ENCODE peak calls at places on chromosomes 12 and 14, in eight cellular contexts. U is GM23338, H is PC-3, V is hepatocyte, F is SK-N-SH, Q is HCT116, W is OCI-LY7, M is MM.1S. O is an unnamed sample.

GRCh38 chr12:105880824-105881388 is 257.8 kb downstream of the NUAK1 start:
- DNase-seq in U (no peak), H (no peak), V (no peak), F (no peak), Q (no peak), W (no peak), M (no peak), O (no peak)

GRCh38 chr12:57756406-57757341 is 1.8 kb downstream of the MARCHF9 start:
- DNase-seq in U (peak; percentile 89), H (no peak), V (peak; percentile 75), F (peak; percentile 82), Q (no peak), W (peak; percentile 85), M (peak; percentile 63), O (no peak)

GRCh38 chr12:14936224-14936861 is 2.0 kb downstream of the ERP27 start:
- DNase-seq in U (peak; percentile 82), H (no peak), V (no peak), F (no peak), Q (no peak), W (no peak), M (no peak), O (peak; percentile 11)

GRCh38 chr14:104383931-104384775 is 195.4 kb upstream of the C14orf180 start:
- DNase-seq in U (no peak), H (no peak), V (no peak), F (peak; percentile 88), Q (no peak), W (no peak), M (no peak), O (no peak)

GRCh38 chr14:90519262-90519920 is 122.6 kb downstream of the CALM1 start:
- DNase-seq in U (no peak), H (no peak), V (no peak), F (no peak), Q (no peak), W (no peak), M (no peak), O (no peak)

GRCh38 chr12:43676183-43676813 is 82.3 kb downstream of the PUS7L start:
- DNase-seq in U (peak; percentile 60), H (peak; percentile 60), V (peak; percentile 8), F (peak; percentile 41), Q (peak; percentile 46), W (peak; percentile 34), M (peak; percentile 27), O (peak; percentile 24)

GRCh38 chr14:29810657-29811056 is 117.0 kb downstream of the PRKD1 start:
- DNase-seq in U (no peak), H (peak; percentile 22), V (no peak), F (no peak), Q (no peak), W (no peak), M (no peak), O (peak; percentile 26)

GRCh38 chr12:121791671-121792496 is 1.6 kb downstream of the RHOF start:
- DNase-seq in U (no peak), H (peak; percentile 96), V (peak; percentile 76), F (no peak), Q (no peak), W (no peak), M (no peak), O (no peak)

GRCh38 chr14:23829736-23830474 is 123.7 kb upstream of the DHRS4 start:
- DNase-seq in U (no peak), H (peak; percentile 96), V (peak; percentile 62), F (no peak), Q (peak; percentile 93), W (no peak), M (no peak), O (peak; percentile 96)

DNA sequence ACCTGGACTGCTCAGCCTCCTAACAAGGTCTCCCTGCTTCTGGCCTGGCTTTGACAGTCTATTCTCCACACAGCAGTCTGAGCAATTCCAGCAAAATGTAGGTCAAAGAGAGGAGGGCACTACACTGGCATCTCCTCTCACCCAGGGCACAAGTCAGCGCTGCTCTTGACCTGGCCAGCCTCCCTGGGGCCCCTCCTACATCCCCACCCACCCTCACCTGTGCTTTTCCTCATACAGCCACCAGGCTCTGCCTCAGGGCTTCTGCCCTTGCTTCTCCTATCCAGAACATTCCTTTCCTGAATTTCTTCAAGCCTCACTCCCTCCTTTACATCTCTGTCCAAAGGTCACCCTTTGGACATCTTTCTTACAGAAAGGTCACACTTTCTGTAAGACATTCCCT is 33.7 kb downstream of the GALNT4 start:
- DNase-seq in U (no peak), H (no peak), V (no peak), F (no peak), Q (no peak), W (no peak), M (no peak), O (no peak)
- H3K9me2 ChIP-seq in U (no peaks in the 10 kb centered on the region), H (no peaks in the 10 kb centered on the region), V (no peaks in the 10 kb centered on the region), F (no peaks in the 10 kb centered on the region), Q (no peaks in the 10 kb centered on the region), W (no peaks in the 10 kb centered on the region), M (no peaks in the 10 kb centered on the region), O (no peaks in the 10 kb centered on the region)

DNA sequence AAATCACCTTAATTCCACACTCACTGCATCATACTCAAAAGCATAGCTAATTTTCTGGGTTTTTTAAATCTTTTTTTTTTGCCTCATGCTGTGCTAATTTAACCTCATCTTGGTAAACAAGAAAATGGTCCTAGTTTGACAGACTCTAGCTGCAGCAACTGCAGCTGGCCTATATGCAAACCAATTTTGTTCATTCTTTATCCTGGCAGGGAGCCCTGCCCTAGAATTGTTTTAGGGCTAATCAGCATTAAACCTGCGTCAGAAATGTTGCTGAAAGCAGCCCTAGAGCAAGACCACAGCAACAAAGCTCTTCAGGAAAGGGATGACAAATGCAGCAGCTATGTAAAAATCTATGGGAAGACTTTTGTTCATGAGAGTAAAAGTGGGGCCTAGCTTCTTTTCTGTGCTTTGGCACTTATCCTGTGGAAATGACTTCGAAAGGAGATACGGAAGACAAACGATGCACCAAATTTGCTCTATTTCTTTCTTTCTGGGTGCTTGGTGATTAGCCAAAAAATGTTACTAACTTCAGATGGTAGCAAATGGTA is 72.2 kb downstream of the DENND5B start:
- DNase-seq in U (peak; percentile 78), H (peak; percentile 95), V (peak; percentile 58), F (peak; percentile 43), Q (peak; percentile 85), W (peak; percentile 33), M (no peak), O (peak; percentile 99)
- TF ChIP-seq EZH2phosphoT487 in U (no peak), H (no peak), V (no peak), F (no peak), Q (no peak), W (no peak), M (no peak), O (no peak)

GRCh38 chr14:60722836-60723217 is 1.3 kb downstream of the SIX4 start:
- DNase-seq in U (peak; percentile 77), H (no peak), V (peak; percentile 56), F (no peak), Q (no peak), W (no peak), M (no peak), O (peak; percentile 54)

GRCh38 chr14:60721331-60722162 is 2.6 kb downstream of the SIX4 start:
- DNase-seq in U (peak; percentile 89), H (peak; percentile 85), V (peak; percentile 68), F (peak; percentile 77), Q (peak; percentile 54), W (peak; percentile 11), M (no peak), O (peak; percentile 71)

GRCh38 chr14:60722163-60722835 is 1.9 kb downstream of the SIX4 start:
- DNase-seq in U (peak; percentile 88), H (peak; percentile 83), V (peak; percentile 61), F (peak; percentile 58), Q (no peak), W (peak; percentile 58), M (peak; percentile 27), O (peak; percentile 80)

GRCh38 chr14:60720962-60721330 is 3.2 kb downstream of the SIX4 start:
- DNase-seq in U (no peak), H (no peak), V (no peak), F (no peak), Q (no peak), W (no peak), M (no peak), O (no peak)

DNA sequence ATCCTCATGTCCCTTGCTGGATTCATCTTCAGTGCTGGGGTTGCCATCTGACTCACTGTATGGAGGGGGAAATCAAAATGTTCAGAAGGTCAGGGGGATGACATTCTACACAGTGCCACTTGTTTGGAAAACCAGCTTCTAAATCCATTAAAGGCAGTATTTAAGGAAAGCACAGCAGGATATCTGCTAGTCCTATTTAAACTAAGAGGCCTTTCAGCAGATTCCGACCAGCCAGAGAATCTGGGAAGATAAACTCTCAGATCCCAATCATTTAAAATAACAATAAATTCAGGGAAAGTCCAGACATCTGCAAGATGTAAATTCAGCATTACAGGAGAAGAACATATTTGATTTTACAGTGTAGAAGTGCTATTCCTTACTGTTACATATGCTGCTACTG is 3.8 kb downstream of the SIX4 start:
- DNase-seq in U (no peak), H (no peak), V (no peak), F (no peak), Q (no peak), W (no peak), M (no peak), O (no peak)
- H3K4me2 ChIP-seq in U (peak overlapping the region; percentile 99), H (peak overlapping the region; percentile 87), V (peak overlapping the region; percentile 98), F (peak overlapping the region; percentile 96), Q (peak overlapping the region; percentile 98), W (no peak overlapping the region), M (no peak overlapping the region), O (no peak overlapping the region)

GRCh38 chr14:77325746-77326094 is 4.9 kb downstream of the GSTZ1 start:
- DNase-seq in U (no peak), H (no peak), V (no peak), F (no peak), Q (no peak), W (no peak), M (no peak), O (no peak)

GRCh38 chr14:77327111-77327510 is 6.3 kb downstream of the GSTZ1 start:
- DNase-seq in U (no peak), H (no peak), V (no peak), F (no peak), Q (no peak), W (no peak), M (no peak), O (no peak)

GRCh38 chr14:77324289-77324688 is 3.5 kb downstream of the GSTZ1 start:
- DNase-seq in U (no peak), H (no peak), V (no peak), F (no peak), Q (no peak), W (no peak), M (no peak), O (no peak)

GRCh38 chr14:77323571-77323970 is 2.7 kb downstream of the GSTZ1 start:
- DNase-seq in U (no peak), H (no peak), V (no peak), F (no peak), Q (no peak), W (no peak), M (no peak), O (no peak)

DNA sequence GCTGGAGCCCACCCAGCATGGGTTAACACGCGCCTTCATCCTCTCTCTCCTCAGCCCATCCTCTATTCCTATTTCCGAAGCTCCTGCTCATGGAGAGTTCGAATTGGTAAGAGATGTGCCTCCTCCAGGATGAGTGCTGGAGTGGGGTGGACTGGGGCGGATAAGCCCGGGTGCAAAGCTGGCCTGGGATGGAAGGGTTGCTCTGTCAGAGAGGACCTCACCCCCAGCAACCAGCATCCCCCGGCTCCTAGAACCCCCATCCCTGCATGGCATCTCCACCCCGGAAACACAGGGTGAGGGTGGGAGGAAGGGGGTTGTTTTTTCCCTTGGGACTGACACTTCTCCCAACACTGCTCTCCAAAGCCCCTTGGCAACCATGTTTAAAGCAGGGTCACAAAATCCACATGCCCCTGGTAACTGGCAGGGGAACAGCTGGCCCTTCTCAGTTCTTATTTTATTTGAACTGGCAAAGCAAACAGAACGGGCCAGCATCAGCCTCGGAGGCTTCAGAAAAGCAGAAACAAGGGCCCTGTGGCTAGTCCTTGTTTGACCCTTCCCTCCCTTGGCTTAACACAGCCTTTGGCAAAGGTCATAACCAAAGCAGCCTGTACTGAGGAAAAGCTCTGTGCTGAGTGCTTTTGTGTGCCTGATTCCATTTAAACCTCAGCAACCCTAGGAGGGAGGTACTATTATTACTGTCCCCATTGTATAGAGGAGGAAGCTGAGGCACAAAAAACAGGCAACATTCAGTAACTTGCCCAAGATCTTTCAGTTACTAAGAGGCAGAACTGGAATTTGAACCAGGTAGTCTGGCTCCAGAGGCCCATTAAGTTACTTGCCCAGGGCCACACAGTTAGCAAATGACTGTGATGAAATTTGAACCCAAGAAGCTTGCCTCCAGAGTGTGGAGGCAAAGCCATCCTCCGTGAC is 4.2 kb downstream of the GSTZ1 start:
- DNase-seq in U (no peak), H (no peak), V (no peak), F (no peak), Q (no peak), W (no peak), M (no peak), O (no peak)
- H3K9me2 ChIP-seq in U (no peaks in the 10 kb centered on the region), H (no peaks in the 10 kb centered on the region), V (no peaks in the 10 kb centered on the region), F (no peaks in the 10 kb centered on the region), Q (no peaks in the 10 kb centered on the region), W (no peaks in the 10 kb centered on the region), M (no peaks in the 10 kb centered on the region), O (no peaks in the 10 kb centered on the region)

O was measured in GM23248.